ENCODE peak calls at places on chromosome 11, in nine cellular contexts. J is A549; I is COR-L47; T is mesendoderm; R is stimulated activated CD8-positive, alpha-beta memory T cell treated with anti-CD3 and anti-CD28 coated beads, Interleukin-15, amount 100 ng/mL, for 48 hours; U is fibroblast of the aortic adventitia; X is OCI-M1; F is RPMI7951; K is AG09309. A is an unnamed sample.

GRCh38 chr11:1051356-1052132 is 15.0 kb upstream of the MUC6 start:
- DNase-seq in J (no peak), U (no peak), T (no peak), X (no peak), R (no peak), F (no peak), I (no peak), K (no peak), A (no peak)

GRCh38 chr11:2579315-2580060 is 120.3 kb downstream of the KCNQ1OT1 start:
- DNase-seq in X (no peak), F (no peak), R (no peak), K (no peak), T (peak; percentile 67), I (no peak), J (no peak), U (no peak), A (no peak)

GRCh38 chr11:36509265-36509664 is 807 bp downstream of the TRAF6 start:
- DNase-seq in T (peak; percentile 61), U (peak; percentile 41), I (no peak), F (peak; percentile 24), J (no peak), X (peak; percentile 89), R (no peak), K (no peak), A (no peak)

GRCh38 chr11:64206457-64207246 is at the start of gene FERMT3:
- DNase-seq in X (peak; percentile 80), K (no peak), R (peak; percentile 76), F (peak; percentile 29), I (no peak), J (no peak), U (no peak), T (no peak), A (no peak)

GRCh38 chr11:118098996-118099837 is 12.5 kb upstream of the SMIM35 start:
- DNase-seq in K (no peak), F (no peak), R (no peak), J (no peak), I (peak; percentile 11), T (peak; percentile 47), X (peak; percentile 52), U (no peak), A (no peak)

GRCh38 chr11:44387825-44388224 is 77.9 kb upstream of the ALX4 start:
- DNase-seq in J (no peak), T (no peak), I (no peak), U (no peak), X (no peak), K (no peak), R (no peak), F (no peak), A (no peak)

GRCh38 chr11:108117746-108118371 is 3.5 kb upstream of the ACAT1 start:
- DNase-seq in R (no peak), X (peak; percentile 23), F (peak; percentile 55), I (peak; percentile 46), J (peak; percentile 35), U (peak; percentile 82), K (peak; percentile 43), T (peak; percentile 44), A (peak; percentile 40)

GRCh38 chr11:65225284-65226102 is 36.3 kb upstream of the POLA2 start:
- DNase-seq in R (peak; percentile 24), K (peak; percentile 16), X (peak; percentile 80), J (no peak), T (peak; percentile 78), I (peak; percentile 11), U (peak; percentile 68), F (peak; percentile 62), A (peak; percentile 44)

GRCh38 chr11:129418039-129418438 is 42.4 kb downstream of the BARX2 start:
- DNase-seq in K (no peak), R (no peak), J (no peak), I (no peak), U (no peak), T (no peak), X (no peak), F (no peak), A (no peak)

GRCh38 chr11:33651555-33651954 is 49.1 kb downstream of the C11orf91 start:
- DNase-seq in T (no peak), X (no peak), R (no peak), I (no peak), J (no peak), K (no peak), F (no peak), U (no peak), A (no peak)

GRCh38 chr11:128528294-128528693 is 59.1 kb downstream of the ETS1 start:
- DNase-seq in X (no peak), U (no peak), F (no peak), J (no peak), T (no peak), I (no peak), R (no peak), K (no peak), A (no peak)

GRCh38 chr11:73414977-73415492 is 38.8 kb downstream of the RELT start:
- DNase-seq in I (no peak), U (peak; percentile 71), F (peak; percentile 74), X (peak; percentile 91), T (no peak), K (peak; percentile 55), R (no peak), J (no peak), A (peak; percentile 69)

GRCh38 chr11:2213384-2213842 is 41.8 kb upstream of the TH start:
- DNase-seq in X (no peak), T (peak; percentile 43), J (no peak), R (peak; percentile 9), U (no peak), K (no peak), F (no peak), I (no peak), A (no peak)

GRCh38 chr11:72584293-72584921 is 89.8 kb downstream of the PDE2A start:
- DNase-seq in R (peak; percentile 23), K (no peak), U (peak; percentile 16), F (peak; percentile 13), T (peak; percentile 56), X (no peak), I (no peak), J (no peak), A (no peak)

GRCh38 chr11:33475999-33476398 is 218.8 kb downstream of the HIPK3 start:
- DNase-seq in K (no peak), U (peak; percentile 90), J (no peak), I (peak; percentile 85), X (no peak), T (no peak), F (peak; percentile 59), R (no peak), A (peak; percentile 32)

GRCh38 chr11:71331631-71332030 is 79.3 kb upstream of the SHANK2 start:
- DNase-seq in I (no peak), U (no peak), R (no peak), J (no peak), F (no peak), T (no peak), K (no peak), X (no peak), A (no peak)

GRCh38 chr11:38330578-38330977 is 1732.5 kb upstream of the RAG2 start:
- DNase-seq in K (no peak), F (no peak), T (no peak), J (no peak), X (peak; percentile 23), I (no peak), U (no peak), R (no peak), A (no peak)